ENCODE peak calls at places on chromosomes 16 and 17, in six cellular contexts. M is tibial nerve, Z is body of pancreas, U is GM23338, G is ovary, E is GM23248. N is an unnamed sample.

GRCh38 chr17:4147751-4148310 is 4.8 kb downstream of the CYB5D2 start:
- DNase-seq in G (no peak), U (no peak), Z (no peak), E (peak), M (no peak), N (no peak)

GRCh38 chr17:2067559-2067958 is 12.7 kb downstream of the HIC1 start:
- DNase-seq in U (no peak), Z (no peak), M (no peak), E (peak), G (peak), N (no peak)

GRCh38 chr16:49048557-49048956 is 233.1 kb downstream of the CBLN1 start:
- DNase-seq in U (no peak), G (no peak), Z (no peak), M (no peak), E (peak), N (peak)

GRCh38 chr16:87610026-87610425 is 7.7 kb downstream of the JPH3 start:
- DNase-seq in U (no peak), Z (no peak), G (no peak), M (no peak), E (no peak), N (no peak)

GRCh38 chr16:5634781-5635180 is 537.2 kb upstream of the EEF2KMT start:
- DNase-seq in U (no peak), M (no peak), G (no peak), Z (no peak), E (no peak), N (no peak)

GRCh38 chr17:39579318-39580081 is 28.2 kb downstream of the NEUROD2 start:
- DNase-seq in M (no peak), U (peak), E (no peak), Z (no peak), G (no peak), N (no peak)

GRCh38 chr17:65294184-65294719 is 157.1 kb downstream of the RGS9 start:
- DNase-seq in G (peak), M (no peak), Z (peak), U (peak), E (peak), N (no peak)

GRCh38 chr17:73489333-73489732 is 154.9 kb downstream of the SDK2 start:
- DNase-seq in U (no peak), G (no peak), E (no peak), Z (no peak), M (no peak), N (no peak)

GRCh38 chr17:62616993-62617893 is 10.2 kb upstream of the MRC2 start:
- DNase-seq in Z (no peak), U (peak), M (no peak), E (peak), G (no peak), N (no peak)

GRCh38 chr16:19235886-19236285 is 49.6 kb upstream of the CLEC19A start:
- DNase-seq in U (no peak), E (no peak), Z (no peak), G (no peak), M (no peak), N (no peak)

GRCh38 chr17:57091186-57091618 is 6.2 kb downstream of the AKAP1 start:
- DNase-seq in E (no peak), U (no peak), Z (peak), G (no peak), M (no peak), N (no peak)

GRCh38 chr16:64269756-64270155 is 852.1 kb downstream of the CDH11 start:
- DNase-seq in E (no peak), U (no peak), G (no peak), M (no peak), Z (no peak), N (no peak)

GRCh38 chr17:21278304-21279197 is 6.0 kb upstream of the MAP2K3 start:
- DNase-seq in Z (peak), M (no peak), E (peak), U (no peak), G (no peak), N (no peak)

GRCh38 chr17:51734462-51734861 is 424.1 kb downstream of the CA10 start:
- DNase-seq in Z (no peak), M (no peak), E (peak), U (peak), G (no peak), N (no peak)

GRCh38 chr16:17328971-17329370 is 141.8 kb downstream of the XYLT1 start:
- DNase-seq in M (peak), E (peak), Z (no peak), G (no peak), U (no peak), N (no peak)

GRCh38 chr17:67366193-67367157 is at the start of gene PSMD12:
- DNase-seq in E (peak), Z (peak), G (peak), M (peak), U (peak), N (peak)

GRCh38 chr17:45170976-45171337 is 9.3 kb downstream of the HEXIM2 start:
- DNase-seq in Z (peak), G (no peak), U (no peak), M (peak), E (peak), N (peak)

GRCh38 chr16:31136287-31136662 is 748 bp upstream of the PRSS8 start:
- DNase-seq in E (no peak), G (no peak), U (no peak), Z (no peak), M (no peak), N (no peak)

GRCh38 chr17:42967925-42968324 is 3.7 kb upstream of the AARSD1 start:
- DNase-seq in U (no peak), E (no peak), Z (no peak), G (no peak), M (no peak), N (no peak)

GRCh38 chr16:57535680-57536305 is 578 bp downstream of the CCDC102A start:
- DNase-seq in Z (peak), G (peak), M (peak), U (peak), E (peak), N (peak)

GRCh38 chr17:2262146-2262587 is 41.4 kb downstream of the SMG6 start:
- DNase-seq in U (no peak), G (no peak), Z (no peak), M (no peak), E (peak), N (no peak)

GRCh38 chr16:5025171-5025632 is 8.5 kb downstream of the NAGPA start:
- DNase-seq in Z (no peak), M (no peak), U (peak), E (peak), G (peak), N (no peak)

GRCh38 chr17:74125160-74125559 is 78.3 kb upstream of the RPL38 start:
- DNase-seq in U (no peak), E (no peak), G (no peak), M (no peak), Z (no peak), N (no peak)

GRCh38 chr17:17873450-17873991 is 36.7 kb upstream of the SREBF1 start:
- DNase-seq in M (no peak), Z (no peak), E (no peak), G (no peak), U (no peak), N (no peak)

GRCh38 chr17:64390066-64390465 is 594 bp downstream of the PECAM1 start:
- DNase-seq in U (no peak), G (no peak), E (no peak), M (no peak), Z (no peak), N (no peak)

GRCh38 chr17:77146882-77147281 is 6.1 kb downstream of the SEC14L1 start:
- DNase-seq in M (no peak), Z (peak), E (no peak), G (no peak), U (peak), N (no peak)

GRCh38 chr17:77147357-77147801 is 6.6 kb downstream of the SEC14L1 start:
- DNase-seq in U (no peak), G (no peak), M (no peak), E (no peak), Z (peak), N (no peak)

GRCh38 chr17:77148109-77148958 is 7.6 kb downstream of the SEC14L1 start:
- DNase-seq in M (no peak), U (no peak), G (no peak), Z (no peak), E (no peak), N (no peak)

GRCh38 chr17:77151236-77151635 is 10.5 kb downstream of the SEC14L1 start:
- DNase-seq in G (no peak), E (no peak), Z (peak), M (no peak), U (no peak), N (no peak)

DNA sequence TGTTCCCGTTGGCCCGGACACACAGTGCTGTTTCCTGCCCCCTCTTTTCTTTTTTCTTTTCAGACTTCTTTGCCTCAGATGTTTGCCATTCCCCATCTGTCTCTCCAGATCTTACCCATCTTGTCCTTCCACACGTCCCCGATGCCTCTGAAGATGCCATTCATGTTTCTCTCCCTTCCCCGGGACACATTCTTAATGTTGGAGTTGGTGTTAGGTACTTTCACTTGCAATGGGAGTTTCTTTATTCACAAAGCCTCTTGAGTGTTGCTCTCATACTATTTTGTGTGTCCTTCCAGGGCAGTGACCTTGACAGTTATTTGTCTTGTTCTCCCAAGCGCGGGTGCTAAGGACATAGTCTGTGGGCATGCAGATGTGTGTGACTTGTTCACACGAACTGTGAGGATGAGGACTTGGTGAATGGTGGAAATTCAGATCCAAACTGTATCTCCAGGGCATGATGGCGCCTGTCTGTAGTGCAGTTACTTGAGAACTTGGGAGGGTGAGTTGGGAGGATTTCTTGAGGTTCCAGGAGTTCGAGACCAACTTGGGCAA is 8.3 kb downstream of the SEC14L1 start:
- DNase-seq in E (no peak), Z (no peak), U (no peak), M (no peak), G (no peak), N (no peak)
- H3K27ac ChIP-seq in E (no peak), Z (peak), U (no peak), M (peak), G (peak), N (peak)

GRCh38 chr17:48961516-48962233 is 6.7 kb downstream of the GIP start:
- DNase-seq in U (peak), Z (no peak), E (peak), G (no peak), M (no peak), N (no peak)
- H3K4me3 ChIP-seq in U (peak), Z (no peak), E (peak), G (no peak), M (no peak), N (no peak)

DNA sequence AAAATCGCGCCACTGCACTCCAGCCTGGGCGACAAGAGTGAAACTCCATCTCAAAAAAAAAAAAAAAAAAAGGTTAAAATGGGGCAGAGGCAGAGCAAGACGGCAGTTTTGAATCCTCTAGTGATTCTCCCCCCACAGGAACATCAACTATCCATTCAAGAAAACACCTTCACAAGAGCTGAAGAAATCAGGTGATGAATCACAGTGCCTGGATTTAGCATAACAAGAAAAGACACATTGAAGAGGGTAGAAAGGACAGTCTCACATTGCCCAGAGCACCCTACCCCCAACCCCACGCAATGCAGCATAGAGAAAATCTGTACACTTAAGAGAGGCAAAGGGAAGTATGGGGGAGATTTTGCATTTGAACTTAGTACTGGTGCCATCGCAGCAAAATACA is 28.8 kb upstream of the RNF43 start:
- DNase-seq in G (no peak), U (peak), M (no peak), Z (no peak), E (no peak), N (no peak)
- H3K27ac ChIP-seq in G (no peak), U (no peak), M (no peak), Z (no peak), E (no peak), N (no peak)

GRCh38 chr17:81664051-81664470 is 2.3 kb downstream of the OXLD1 start:
- DNase-seq in G (no peak), E (no peak), M (no peak), Z (no peak), U (no peak), N (no peak)

GRCh38 chr17:81666092-81666341 is 388 bp downstream of the OXLD1 start:
- DNase-seq in M (no peak), G (no peak), E (peak), Z (no peak), U (peak), N (no peak)

GRCh38 chr17:81666342-81667191 is at the start of the genes CCDC137 and OXLD1:
- DNase-seq in E (peak), Z (peak), U (peak), M (peak), G (peak), N (peak)

GRCh38 chr17:81665205-81666091 is 957 bp downstream of the OXLD1 start:
- DNase-seq in Z (no peak), M (no peak), E (peak), U (peak), G (no peak), N (no peak)

DNA sequence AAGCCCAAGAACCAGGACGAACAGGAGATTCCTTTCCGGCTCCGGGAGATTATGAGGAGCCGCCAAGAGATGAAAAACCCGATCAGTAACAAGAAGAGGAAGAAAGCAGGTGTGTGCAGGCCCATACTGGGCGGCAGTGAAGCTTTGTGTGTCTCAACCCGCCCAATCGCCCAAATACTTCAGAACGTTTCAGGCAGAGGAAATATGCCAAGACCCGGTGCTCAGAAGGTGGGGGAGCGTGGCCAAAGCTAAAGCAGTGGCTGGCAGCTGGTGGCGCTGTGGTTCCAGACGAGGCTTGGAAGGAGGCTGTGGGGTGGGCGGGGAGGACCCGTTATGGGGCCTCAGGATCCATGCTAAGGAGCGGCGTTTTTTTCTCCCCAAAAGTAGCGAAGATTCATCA is 1.2 kb downstream of the CCDC137 start:
- DNase-seq in Z (no peak), G (no peak), E (peak), U (peak), M (no peak), N (no peak)
- H3K4me3 ChIP-seq in Z (no peak), G (no peak), E (peak), U (peak), M (no peak), N (peak)